ENCODE peak calls at places on chromosomes 6 and 20, in seven cellular contexts. K is right lobe of liver; M is CD4-positive, alpha-beta memory T cell; R is kidney epithelial cell; V is AG04450; A is CD8-positive, alpha-beta memory T cell; N is Peyer's patch. P is an unnamed sample.

GRCh38 chr20:1462834-1463233 is 3.8 kb downstream of the NSFL1C start:
- DNase-seq in K (no peak), M (no peak), R (no peak), V (no peak), A (no peak), N (no peak), P (no peak)

GRCh38 chr20:47320990-47321805 is 35.3 kb downstream of the ZMYND8 start:
- DNase-seq in K (no peak), M (no peak), R (no peak), V (no peak), A (no peak), N (no peak), P (no peak)

GRCh38 chr6:17907467-17908229 is 79.8 kb downstream of the KIF13A start:
- DNase-seq in K (peak; percentile 42), M (no peak), R (peak; percentile 94), V (peak; percentile 95), A (no peak), N (peak; percentile 20), P (peak; percentile 97)

GRCh38 chr6:159125977-159126376 is 43.2 kb upstream of the FNDC1 start:
- DNase-seq in K (no peak), M (no peak), R (no peak), V (no peak), A (no peak), N (no peak), P (no peak)

GRCh38 chr6:85185977-85186376 is 263.9 kb upstream of the NT5E start:
- DNase-seq in K (no peak), M (no peak), R (no peak), V (no peak), A (no peak), N (no peak), P (peak; percentile 84)

GRCh38 chr20:47304287-47304686 is 52.2 kb downstream of the ZMYND8 start:
- DNase-seq in K (no peak), M (no peak), R (no peak), V (no peak), A (no peak), N (no peak), P (peak; percentile 53)

GRCh38 chr6:15578716-15579391 is 84.0 kb downstream of the DTNBP1 start:
- DNase-seq in K (no peak), M (no peak), R (no peak), V (no peak), A (no peak), N (no peak), P (no peak)

GRCh38 chr20:49862607-49863200 is 50.1 kb downstream of the SLC9A8 start:
- DNase-seq in K (no peak), M (no peak), R (no peak), V (no peak), A (no peak), N (no peak), P (no peak)

GRCh38 chr20:38878798-38879197 is 47.4 kb upstream of the FAM83D start:
- DNase-seq in K (no peak), M (no peak), R (peak; percentile 4), V (no peak), A (no peak), N (peak; percentile 57), P (peak; percentile 49)

GRCh38 chr6:90062051-90062450 is 167.8 kb downstream of the GJA10 start:
- DNase-seq in K (no peak), M (no peak), R (no peak), V (no peak), A (no peak), N (no peak), P (no peak)

GRCh38 chr6:162798546-162798945 is 70.8 kb downstream of the PACRG start:
- DNase-seq in K (no peak), M (no peak), R (no peak), V (no peak), A (no peak), N (no peak), P (peak; percentile 17)

GRCh38 chr6:118787746-118788419 is 106.1 kb upstream of the ASF1A start:
- DNase-seq in K (no peak), M (peak; percentile 38), R (no peak), V (no peak), A (peak; percentile 14), N (no peak), P (peak; percentile 64)

GRCh38 chr20:62946918-62947317 is 5.6 kb upstream of the SLC17A9 start:
- DNase-seq in K (no peak), M (no peak), R (no peak), V (no peak), A (no peak), N (no peak), P (no peak)

GRCh38 chr20:48470141-48470540 is 357.7 kb downstream of the PREX1 start:
- DNase-seq in K (no peak), M (no peak), R (no peak), V (no peak), A (no peak), N (no peak), P (no peak)

GRCh38 chr6:109701774-109702173 is 10.7 kb downstream of the FIG4 start:
- DNase-seq in K (no peak), M (no peak), R (no peak), V (no peak), A (no peak), N (no peak), P (no peak)

DNA sequence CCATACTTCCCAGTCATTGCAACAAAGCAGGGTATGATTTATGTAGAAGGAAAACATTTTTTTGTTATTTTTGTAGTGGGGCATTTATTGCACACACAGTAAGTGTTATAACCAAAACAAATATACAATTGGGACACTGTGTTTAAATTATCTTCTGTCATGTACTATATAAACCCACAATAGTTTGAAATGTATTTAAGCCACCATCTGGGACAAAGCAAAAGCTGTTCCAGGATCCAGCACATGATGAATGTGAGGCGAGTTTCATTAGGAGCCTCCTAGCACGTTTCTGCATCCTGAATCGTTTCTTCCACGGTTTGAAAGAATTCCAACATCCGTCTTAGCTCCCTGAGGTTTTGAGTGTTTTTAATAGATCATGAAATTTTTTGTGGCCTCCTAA is 65.7 kb downstream of the EYA4 start:
- DNase-seq in K (no peak), M (no peak), R (no peak), V (no peak), A (no peak), N (no peak), P (no peak)
- H3K4me3 ChIP-seq in K (no peak overlapping the region), M (no peak overlapping the region), R (no peak overlapping the region), V (no peak overlapping the region), A (no peak overlapping the region), N (no peak overlapping the region), P (no peak overlapping the region)

GRCh38 chr6:21665436-21666199 is 72.1 kb downstream of the SOX4 start:
- DNase-seq in K (no peak), M (no peak), R (no peak), V (no peak), A (no peak), N (no peak), P (no peak)

GRCh38 chr6:21666200-21666671 is 72.7 kb downstream of the SOX4 start:
- DNase-seq in K (peak; percentile 25), M (no peak), R (no peak), V (no peak), A (no peak), N (no peak), P (no peak)

GRCh38 chr6:21664263-21665081 is 70.9 kb downstream of the SOX4 start:
- DNase-seq in K (peak; percentile 25), M (no peak), R (no peak), V (no peak), A (no peak), N (no peak), P (peak; percentile 13)

GRCh38 chr6:21666788-21667681 is 73.5 kb downstream of the SOX4 start:
- DNase-seq in K (no peak), M (no peak), R (no peak), V (no peak), A (no peak), N (no peak), P (no peak)

DNA sequence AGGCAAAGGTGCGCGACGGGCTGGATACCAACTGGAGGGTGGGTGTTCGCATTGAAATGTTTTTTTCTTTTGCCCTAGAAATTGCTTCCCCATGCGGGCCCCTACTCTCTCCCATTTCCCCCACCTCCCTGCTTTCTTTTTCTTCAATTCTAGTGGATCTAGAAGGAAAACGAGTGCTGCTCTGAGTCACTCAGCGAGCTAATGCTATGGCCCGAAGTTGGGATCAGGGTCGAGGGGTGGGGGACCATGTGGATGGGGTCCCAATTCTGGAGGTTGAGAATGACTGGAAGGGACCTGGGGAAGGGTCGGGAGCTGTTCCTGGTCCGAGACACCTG is 71.5 kb downstream of the SOX4 start:
- DNase-seq in K (no peak), M (no peak), R (no peak), V (no peak), A (no peak), N (no peak), P (no peak)
- H3K4me3 ChIP-seq in K (no peak overlapping the region), M (no peak overlapping the region), R (peak overlapping the region; percentile 77), V (peak overlapping the region; percentile 81), A (no peak overlapping the region), N (peak overlapping the region; percentile 26), P (peak overlapping the region; percentile 57)

GRCh38 chr20:56953055-56953586 is 313.3 kb downstream of the BMP7 start:
- DNase-seq in K (no peak), M (no peak), R (no peak), V (no peak), A (no peak), N (no peak), P (no peak)

GRCh38 chr20:56955673-56956072 is 310.8 kb downstream of the BMP7 start:
- DNase-seq in K (no peak), M (no peak), R (no peak), V (no peak), A (no peak), N (no peak), P (no peak)

GRCh38 chr20:56949318-56949717 is 317.1 kb downstream of the BMP7 start:
- DNase-seq in K (no peak), M (no peak), R (no peak), V (no peak), A (no peak), N (no peak), P (no peak)

GRCh38 chr20:56956536-56956935 is 309.9 kb downstream of the BMP7 start:
- DNase-seq in K (no peak), M (no peak), R (no peak), V (no peak), A (no peak), N (no peak), P (no peak)

GRCh38 chr20:56952258-56952929 is 314.0 kb downstream of the BMP7 start:
- DNase-seq in K (no peak), M (no peak), R (no peak), V (no peak), A (no peak), N (no peak), P (no peak)
- H3K4me3 ChIP-seq in K (no peak overlapping the region), M (no peak overlapping the region), R (no peak overlapping the region), V (no peak overlapping the region), A (no peak overlapping the region), N (no peak overlapping the region), P (no peak overlapping the region)

DNA sequence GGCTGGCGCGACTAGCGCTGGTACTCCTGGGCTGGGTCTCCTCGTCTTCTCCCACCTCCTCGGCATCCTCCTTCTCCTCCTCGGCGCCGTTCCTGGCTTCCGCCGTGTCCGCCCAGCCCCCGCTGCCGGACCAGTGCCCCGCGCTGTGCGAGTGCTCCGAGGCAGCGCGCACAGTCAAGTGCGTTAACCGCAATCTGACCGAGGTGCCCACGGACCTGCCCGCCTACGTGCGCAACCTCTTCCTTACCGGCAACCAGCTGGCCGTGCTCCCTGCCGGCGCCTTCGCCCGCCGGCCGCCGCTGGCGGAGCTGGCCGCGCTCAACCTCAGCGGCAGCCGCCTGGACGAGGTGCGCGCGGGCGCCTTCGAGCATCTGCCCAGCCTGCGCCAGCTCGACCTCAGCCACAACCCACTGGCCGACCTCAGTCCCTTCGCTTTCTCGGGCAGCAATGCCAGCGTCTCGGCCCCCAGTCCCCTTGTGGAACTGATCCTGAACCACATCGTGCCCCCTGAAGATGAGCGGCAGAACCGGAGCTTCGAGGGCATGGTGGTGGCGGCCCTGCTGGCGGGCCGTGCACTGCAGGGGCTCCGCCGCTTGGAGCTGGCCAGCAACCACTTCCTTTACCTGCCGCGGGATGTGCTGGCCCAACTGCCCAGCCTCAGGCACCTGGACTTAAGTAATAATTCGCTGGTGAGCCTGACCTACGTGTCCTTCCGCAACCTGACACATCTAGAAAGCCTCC is 1.6 kb downstream of the TPBG start:
- DNase-seq in K (no peak), M (peak; percentile 1), R (no peak), V (no peak), A (peak; percentile 8), N (no peak), P (peak; percentile 43)
- H3K4me3 ChIP-seq in K (peak overlapping the region; percentile 45), M (no peak overlapping the region), R (peak overlapping the region; percentile 63), V (peak overlapping the region; percentile 84), A (peak overlapping the region; percentile 41), N (peak overlapping the region; percentile 51), P (peak overlapping the region; percentile 82)

P was measured in choroid plexus epithelial cell.